ENCODE peak calls at places on chromosomes 7 and 10, in four cellular contexts. M, P, O and Q are unnamed samples.

GRCh38 chr7:106916689-106917088 is 51.6 kb downstream of the PIK3CG start:
- DNase-seq in P (no peak), M (no peak), O (no peak), Q (no peak)

GRCh38 chr10:73910401-73910763 is 550 bp upstream of the PLAU start:
- DNase-seq in O (no peak), M (peak), P (no peak), Q (no peak)

GRCh38 chr10:10197423-10197822 is 820.2 kb upstream of the CELF2 start:
- DNase-seq in M (no peak), P (no peak), O (no peak), Q (no peak)

GRCh38 chr10:34966440-34966839 is 123.7 kb downstream of the CUL2 start:
- DNase-seq in M (no peak), O (no peak), P (no peak), Q (no peak)

GRCh38 chr7:10939237-10939910 is 34.3 kb upstream of the PHF14 start:
- DNase-seq in O (no peak), P (no peak), M (no peak), Q (peak)

GRCh38 chr7:34133356-34133982 is 228.1 kb downstream of the BMPER start:
- DNase-seq in P (no peak), O (no peak), M (no peak), Q (no peak)

GRCh38 chr7:84271550-84271949 is 77.0 kb upstream of the SEMA3A start:
- DNase-seq in O (no peak), M (no peak), P (no peak), Q (no peak)

GRCh38 chr10:45420453-45421192 is 46.6 kb downstream of the ALOX5 start:
- DNase-seq in O (peak), P (peak), M (peak), Q (peak)

GRCh38 chr7:33903770-33904679 is 1.3 kb upstream of the BMPER start:
- DNase-seq in P (peak), O (no peak), M (no peak), Q (no peak)

GRCh38 chr7:21365866-21366624 is 61.8 kb upstream of the SP4 start:
- DNase-seq in M (no peak), P (no peak), O (no peak), Q (no peak)

GRCh38 chr10:1549591-1550290 is 187.6 kb downstream of the ADARB2 start:
- DNase-seq in M (no peak), P (no peak), O (no peak), Q (no peak)

GRCh38 chr7:105594034-105594433 is 12.7 kb upstream of the EFCAB10 start:
- DNase-seq in O (no peak), P (no peak), M (no peak), Q (no peak)

GRCh38 chr7:99003419-99003818 is 125.1 kb downstream of the TRRAP start:
- DNase-seq in P (no peak), M (no peak), O (no peak), Q (no peak)

GRCh38 chr10:30553018-30553624 is 76.4 kb downstream of the LYZL2 start:
- DNase-seq in M (no peak), P (no peak), O (no peak), Q (no peak)

GRCh38 chr10:1037098-1037497 is 11.4 kb upstream of the IDI2 start:
- DNase-seq in O (no peak), P (peak), M (no peak), Q (no peak)

GRCh38 chr10:46239247-46239646 is 47.5 kb upstream of the ANTXRL start:
- DNase-seq in O (no peak), M (no peak), P (no peak), Q (no peak)

GRCh38 chr10:60299961-60300883 is 89.5 kb downstream of the ANK3 start:
- DNase-seq in O (no peak), P (no peak), M (no peak), Q (no peak)

GRCh38 chr10:61313460-61313859 is 139.7 kb downstream of the TMEM26 start:
- DNase-seq in O (no peak), M (no peak), P (no peak), Q (no peak)

GRCh38 chr10:125060851-125061556 is 99.4 kb downstream of the CTBP2 start:
- DNase-seq in O (no peak), P (peak), M (peak), Q (peak)

GRCh38 chr7:28570113-28570969 is 158.0 kb downstream of the CREB5 start:
- DNase-seq in P (no peak), M (no peak), O (no peak), Q (no peak)

GRCh38 chr10:128902031-128902710 is 564.9 kb upstream of the MGMT start:
- DNase-seq in P (no peak), M (no peak), O (no peak), Q (no peak)

GRCh38 chr7:105011771-105012502 is 2.1 kb upstream of the KMT2E start:
- DNase-seq in P (no peak), O (no peak), M (no peak), Q (peak)

GRCh38 chr7:131747625-131748024 is 191.2 kb upstream of the PODXL start:
- DNase-seq in M (no peak), O (no peak), P (no peak), Q (no peak)

GRCh38 chr10:59903871-59904270 is 2.5 kb downstream of the CCDC6 start:
- DNase-seq in M (no peak), P (no peak), O (no peak), Q (no peak)

GRCh38 chr10:75003195-75003594 is 108.3 kb upstream of the SAMD8 start:
- DNase-seq in M (no peak), P (no peak), O (no peak), Q (no peak)

GRCh38 chr7:2760098-2760889 is 72.3 kb downstream of the AMZ1 start:
- DNase-seq in O (no peak), M (no peak), P (peak), Q (no peak)

GRCh38 chr7:47337531-47337930 is 244.4 kb downstream of the TNS3 start:
- DNase-seq in M (no peak), O (no peak), P (no peak), Q (no peak)

GRCh38 chr10:101564490-101564991 is 23.5 kb downstream of the POLL start:
- DNase-seq in M (no peak), O (no peak), P (no peak), Q (no peak)